ENCODE peak calls at places on chromosomes 16 and 17, in five cellular contexts. W is activated naive CD4-positive, alpha-beta T cell treated with anti-CD3 and anti-CD28 coated beads for 36 hours; C is HS-5; T is AG04449; F is stimulated activated CD8-positive, alpha-beta memory T cell treated with anti-CD3 and anti-CD28 coated beads, Interleukin-4, amount 100 ng/mL, for 24 hours. K is an unnamed sample.

GRCh38 chr17:38886643-38887010 is 16.8 kb downstream of the LASP1 start:
- DNase-seq in T (no peak), W (no peak), F (no peak), C (no peak), K (no peak)

GRCh38 chr16:80570106-80570478 is 29.3 kb downstream of the DYNLRB2 start:
- DNase-seq in F (no peak), T (no peak), C (no peak), W (no peak), K (no peak)

GRCh38 chr16:83831451-83831987 is 23.7 kb downstream of the HSBP1 start:
- DNase-seq in F (no peak), T (no peak), W (no peak), C (no peak), K (no peak)

GRCh38 chr16:24430937-24431760 is 108.2 kb upstream of the RBBP6 start:
- DNase-seq in F (no peak), W (no peak), T (no peak), C (peak; percentile 3), K (no peak)

GRCh38 chr17:37516131-37516561 is 26.5 kb downstream of the DUSP14 start:
- DNase-seq in C (peak; percentile 15), T (no peak), F (no peak), W (no peak), K (no peak)

GRCh38 chr16:66920924-66921680 is 2.4 kb upstream of the CDH16 start:
- DNase-seq in T (no peak), F (no peak), C (no peak), W (no peak), K (no peak)

GRCh38 chr17:40559016-40559853 is 6.0 kb downstream of the CCR7 start:
- DNase-seq in W (peak; percentile 12), T (no peak), C (no peak), F (no peak), K (no peak)

GRCh38 chr16:88455610-88456355 is 2.7 kb downstream of the ZFPM1 start:
- DNase-seq in T (no peak), W (peak; percentile 92), F (peak; percentile 75), C (no peak), K (no peak)

GRCh38 chr16:89149386-89149785 is 22.2 kb upstream of the CDH15 start:
- DNase-seq in C (no peak), W (no peak), T (no peak), F (no peak), K (no peak)

GRCh38 chr17:34269969-34270368 is at the start of gene CCL7:
- DNase-seq in W (no peak), T (no peak), F (no peak), C (no peak), K (no peak)